ENCODE peak calls at places on chromosome 11, in seven cellular contexts. V, H, P, U, C, G and X are unnamed samples.

GRCh38 chr11:103727262-103727661 is 309.2 kb upstream of the DDI1 start:
- DNase-seq in V (no peak), H (no peak), P (no peak), U (no peak), C (no peak), G (no peak), X (no peak)

GRCh38 chr11:108886608-108887007 is 221.7 kb downstream of the DDX10 start:
- DNase-seq in V (no peak), H (no peak), P (no peak), U (no peak), C (no peak), G (no peak), X (no peak)

GRCh38 chr11:115691030-115691429 is 186.8 kb upstream of the CADM1 start:
- DNase-seq in V (no peak), H (no peak), P (no peak), U (no peak), C (no peak), G (no peak), X (no peak)

GRCh38 chr11:66874232-66874631 is 17.4 kb downstream of the LRFN4 start:
- DNase-seq in V (no peak), H (no peak), P (no peak), U (no peak), C (no peak), G (no peak), X (no peak)

GRCh38 chr11:123628936-123629683 is 25.3 kb downstream of the SCN3B start:
- DNase-seq in V (no peak), H (peak), P (no peak), U (peak), C (no peak), G (peak), X (peak)

GRCh38 chr11:19889531-19889930 is 176.9 kb downstream of the NAV2 start:
- DNase-seq in V (no peak), H (no peak), P (no peak), U (no peak), C (no peak), G (no peak), X (no peak)

GRCh38 chr11:131038597-131038996 is 122.3 kb upstream of the SNX19 start:
- DNase-seq in V (no peak), H (no peak), P (peak), U (peak), C (no peak), G (no peak), X (no peak)

GRCh38 chr11:46916669-46917108 is 1.7 kb downstream of the LRP4 start:
- DNase-seq in V (no peak), H (no peak), P (peak), U (peak), C (peak), G (peak), X (peak)

GRCh38 chr11:70433038-70433437 is 34.7 kb downstream of the CTTN start:
- DNase-seq in V (no peak), H (no peak), P (no peak), U (no peak), C (no peak), G (peak), X (no peak)